ENCODE peak calls at places on chromosomes 16 and 17, in six cellular contexts. T is type B pancreatic cell, S is endodermal cell, K is psoas muscle, A is A549, I is esophagus squamous epithelium. M is an unnamed sample.

GRCh38 chr17:44585315-44585714 is 28.0 kb downstream of the FZD2 start:
- DNase-seq in K (no peak), S (peak), A (no peak), I (no peak), T (no peak), M (no peak)

GRCh38 chr17:31320231-31320630 is 1.2 kb downstream of the EVI2A start:
- DNase-seq in A (no peak), I (no peak), S (no peak), T (no peak), K (no peak), M (no peak)

GRCh38 chr16:50718761-50719400 is 23.0 kb upstream of the CYLD start:
- DNase-seq in A (no peak), S (no peak), T (no peak), K (no peak), I (no peak), M (no peak)

GRCh38 chr17:73466704-73467433 is 155.1 kb upstream of the CDC42EP4 start:
- DNase-seq in T (no peak), S (no peak), I (no peak), A (no peak), K (no peak), M (no peak)

GRCh38 chr17:68777243-68777855 is 176.2 kb upstream of the FAM20A start:
- DNase-seq in A (peak), I (no peak), T (no peak), S (peak), K (peak), M (peak)

GRCh38 chr17:5832886-5833285 is 237.3 kb upstream of the WSCD1 start:
- DNase-seq in T (no peak), I (no peak), K (no peak), S (no peak), A (peak), M (no peak)

GRCh38 chr17:71430281-71430680 is 690.5 kb upstream of the SOX9 start:
- DNase-seq in K (no peak), T (no peak), A (no peak), I (no peak), S (no peak), M (no peak)

GRCh38 chr17:31722251-31723056 is 136.6 kb downstream of the COPRS start:
- DNase-seq in K (no peak), S (no peak), T (no peak), A (no peak), I (no peak), M (no peak)

GRCh38 chr16:58501242-58502131 is 1.5 kb downstream of the NDRG4 start:
- DNase-seq in T (no peak), S (peak), K (no peak), A (no peak), I (no peak), M (no peak)

GRCh38 chr16:71927383-71927782 is 32.1 kb downstream of the IST1 start:
- DNase-seq in I (no peak), A (peak), K (peak), S (no peak), T (no peak), M (peak)

GRCh38 chr17:79027274-79027924 is 3.4 kb downstream of the C1QTNF1 start:
- DNase-seq in K (no peak), A (no peak), S (peak), T (no peak), I (no peak), M (no peak)

GRCh38 chr17:57986841-57987581 is 1.0 kb downstream of the VEZF1 start:
- DNase-seq in A (peak), K (peak), S (peak), T (no peak), I (no peak), M (peak)

GRCh38 chr16:2808181-2808580 is 8.9 kb upstream of the PRSS21 start:
- DNase-seq in S (peak), K (no peak), T (no peak), I (no peak), A (no peak), M (no peak)

GRCh38 chr17:2828396-2829038 is 32.3 kb downstream of the RAP1GAP2 start:
- DNase-seq in I (no peak), A (peak), T (peak), S (peak), K (peak), M (peak)

GRCh38 chr17:79680381-79680780 is 50.4 kb upstream of the ENPP7 start:
- DNase-seq in A (no peak), K (no peak), I (no peak), S (no peak), T (no peak), M (no peak)

GRCh38 chr17:5843366-5844026 is 226.7 kb upstream of the WSCD1 start:
- DNase-seq in T (no peak), S (no peak), A (no peak), I (no peak), K (no peak), M (no peak)

GRCh38 chr17:49588726-49589555 is 13.3 kb downstream of the NXPH3 start:
- DNase-seq in K (no peak), A (no peak), I (no peak), T (peak), S (peak), M (no peak)

GRCh38 chr16:78478267-78478821 is 378.9 kb downstream of the WWOX start:
- DNase-seq in K (no peak), S (peak), T (no peak), A (peak), I (no peak), M (no peak)

GRCh38 chr17:1486802-1487695 is 5.4 kb downstream of the MYO1C start:
- DNase-seq in T (no peak), A (peak), K (peak), I (no peak), S (peak), M (peak)

GRCh38 chr16:84933774-84934571 is 77.4 kb downstream of the ZDHHC7 start:
- DNase-seq in S (no peak), T (no peak), K (peak), I (no peak), A (no peak), M (no peak)

GRCh38 chr16:14309906-14310305 is 238.8 kb downstream of the MRTFB start:
- DNase-seq in T (no peak), S (peak), I (no peak), A (peak), K (no peak), M (no peak)

GRCh38 chr17:79791354-79792123 is 5.3 kb downstream of the CBX8 start:
- DNase-seq in I (no peak), K (no peak), A (no peak), T (peak), S (peak), M (no peak)

GRCh38 chr17:51050291-51051033 is 70.2 kb downstream of the SPAG9 start:
- DNase-seq in T (no peak), K (no peak), I (no peak), S (no peak), A (no peak), M (no peak)

GRCh38 chr17:8120520-8121443 is 2.5 kb upstream of the ALOXE3 start:
- DNase-seq in A (peak), S (peak), K (no peak), I (no peak), T (no peak), M (peak)

GRCh38 chr16:23959069-23959800 is 123.5 kb downstream of the PRKCB start:
- DNase-seq in T (no peak), A (no peak), I (no peak), S (no peak), K (no peak), M (no peak)

GRCh38 chr17:77455111-77455877 is 314.5 kb downstream of the SEC14L1 start:
- DNase-seq in A (no peak), I (no peak), T (peak), S (no peak), K (no peak), M (no peak)

GRCh38 chr17:63395075-63395815 is 50.9 kb downstream of the CYB561 start:
- DNase-seq in T (no peak), K (no peak), I (no peak), S (no peak), A (no peak), M (no peak)

GRCh38 chr16:20729141-20729540 is 12.5 kb downstream of the THUMPD1 start:
- DNase-seq in T (no peak), S (no peak), I (no peak), K (no peak), A (no peak), M (no peak)

GRCh38 chr16:55528974-55529373 is 20.1 kb downstream of the LPCAT2 start:
- DNase-seq in S (no peak), K (no peak), I (no peak), A (no peak), T (no peak), M (no peak)

GRCh38 chr16:4011225-4011939 is 104.9 kb downstream of the ADCY9 start:
- DNase-seq in S (peak), K (no peak), I (no peak), T (no peak), A (no peak), M (no peak)

GRCh38 chr16:67736858-67737257 is 17.7 kb upstream of the GFOD2 start:
- DNase-seq in T (no peak), A (no peak), S (no peak), I (no peak), K (no peak), M (no peak)

GRCh38 chr16:88570691-88571092 is 489 bp downstream of the ZC3H18 start:
- DNase-seq in S (no peak), A (no peak), I (no peak), T (no peak), K (no peak), M (peak)

GRCh38 chr17:79829004-79829403 is 10.2 kb downstream of the CBX4 start:
- DNase-seq in S (no peak), T (no peak), I (no peak), A (no peak), K (no peak), M (no peak)

GRCh38 chr17:69287168-69287567 is 39.8 kb downstream of the ABCA5 start:
- DNase-seq in K (no peak), I (no peak), T (no peak), A (peak), S (no peak), M (no peak)

GRCh38 chr17:67431210-67432015 is 54.3 kb downstream of the PITPNC1 start:
- DNase-seq in S (no peak), A (peak), K (no peak), T (no peak), I (no peak), M (no peak)

GRCh38 chr17:27504188-27504995 is 48.1 kb downstream of the KSR1 start:
- DNase-seq in K (no peak), A (no peak), I (no peak), T (no peak), S (no peak), M (no peak)

GRCh38 chr16:78290498-78291271 is 191.2 kb downstream of the WWOX start:
- DNase-seq in T (no peak), S (no peak), K (no peak), A (no peak), I (no peak), M (no peak)

GRCh38 chr16:57725077-57725953 is 10.3 kb upstream of the KATNB1 start:
- DNase-seq in K (no peak), T (no peak), I (no peak), S (no peak), A (no peak), M (no peak)

GRCh38 chr17:7023576-7024401 is 939 bp downstream of the BCL6B start:
- DNase-seq in I (no peak), S (peak), A (peak), T (peak), K (peak), M (peak)

GRCh38 chr16:9128346-9129342 is 37.2 kb downstream of the HAPSTR1 start:
- DNase-seq in T (peak), K (no peak), S (peak), A (no peak), I (no peak), M (no peak)

DNA sequence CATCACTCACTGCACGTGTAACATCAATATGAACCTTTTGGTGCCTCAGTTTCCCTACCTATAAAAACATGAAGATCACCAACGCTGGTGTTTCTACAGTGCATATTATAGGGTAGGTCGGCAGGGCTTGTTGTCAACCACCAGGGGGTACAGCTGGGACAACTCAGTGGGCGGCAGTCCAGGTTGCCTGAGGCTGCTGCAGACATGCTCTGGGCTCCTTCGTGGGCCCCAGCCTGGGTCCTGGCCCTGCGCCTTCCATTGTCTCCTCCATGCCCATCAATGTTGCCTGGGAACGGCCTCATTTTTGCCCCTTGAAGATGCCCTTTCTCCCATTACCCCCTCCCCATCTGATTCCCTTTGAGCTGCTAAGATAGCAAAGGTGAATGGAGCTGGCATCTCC is 89.8 kb downstream of the GSG1L start:
- DNase-seq in A (no peak), I (no peak), K (no peak), S (no peak), T (no peak), M (no peak)
- TF ChIP-seq CTCF in A (no peak), I (no peak), K (no peak), S (peak), T (peak), M (no peak)

GRCh38 chr16:81429045-81429521 is 15.5 kb upstream of the CMIP start:
- DNase-seq in T (no peak), I (no peak), A (peak), S (peak), K (no peak), M (no peak)
- TF ChIP-seq CTCF in T (peak), I (peak), A (peak), S (peak), K (peak), M (peak)

DNA sequence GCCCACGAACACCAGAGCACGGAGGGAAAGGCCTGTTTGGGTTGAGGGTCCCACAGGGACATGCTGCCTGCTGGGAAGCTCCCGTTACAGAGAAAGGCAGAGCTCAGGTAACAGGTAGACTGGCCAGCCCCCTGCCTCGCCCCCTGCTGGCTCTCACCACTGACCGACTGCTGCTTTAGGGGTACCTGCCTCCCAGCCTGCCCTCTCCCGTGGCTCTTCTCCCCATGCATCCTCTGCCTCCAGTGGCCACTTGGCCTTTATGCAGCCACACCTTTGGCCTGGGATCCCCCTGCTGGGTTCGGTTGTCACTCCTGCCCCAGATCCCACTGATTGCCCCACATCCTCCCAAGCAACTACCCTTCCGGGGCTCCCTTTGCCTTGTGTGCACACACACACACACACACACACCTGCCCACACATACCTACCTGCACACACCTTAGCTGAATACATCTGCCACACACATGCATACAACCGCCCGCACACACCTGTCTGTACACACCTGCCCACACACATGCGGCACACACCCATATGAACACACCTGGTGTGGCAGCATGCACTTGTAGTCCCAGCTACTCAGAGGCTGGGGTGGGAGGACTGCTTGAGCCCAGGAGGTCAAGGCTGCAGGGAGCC is 7.1 kb downstream of the MCRIP1 start:
- DNase-seq in A (no peak), T (no peak), I (no peak), S (peak), K (no peak), M (no peak)
- TF ChIP-seq CTCF in A (peak), T (no peak), I (no peak), S (peak), K (peak), M (no peak)

DNA sequence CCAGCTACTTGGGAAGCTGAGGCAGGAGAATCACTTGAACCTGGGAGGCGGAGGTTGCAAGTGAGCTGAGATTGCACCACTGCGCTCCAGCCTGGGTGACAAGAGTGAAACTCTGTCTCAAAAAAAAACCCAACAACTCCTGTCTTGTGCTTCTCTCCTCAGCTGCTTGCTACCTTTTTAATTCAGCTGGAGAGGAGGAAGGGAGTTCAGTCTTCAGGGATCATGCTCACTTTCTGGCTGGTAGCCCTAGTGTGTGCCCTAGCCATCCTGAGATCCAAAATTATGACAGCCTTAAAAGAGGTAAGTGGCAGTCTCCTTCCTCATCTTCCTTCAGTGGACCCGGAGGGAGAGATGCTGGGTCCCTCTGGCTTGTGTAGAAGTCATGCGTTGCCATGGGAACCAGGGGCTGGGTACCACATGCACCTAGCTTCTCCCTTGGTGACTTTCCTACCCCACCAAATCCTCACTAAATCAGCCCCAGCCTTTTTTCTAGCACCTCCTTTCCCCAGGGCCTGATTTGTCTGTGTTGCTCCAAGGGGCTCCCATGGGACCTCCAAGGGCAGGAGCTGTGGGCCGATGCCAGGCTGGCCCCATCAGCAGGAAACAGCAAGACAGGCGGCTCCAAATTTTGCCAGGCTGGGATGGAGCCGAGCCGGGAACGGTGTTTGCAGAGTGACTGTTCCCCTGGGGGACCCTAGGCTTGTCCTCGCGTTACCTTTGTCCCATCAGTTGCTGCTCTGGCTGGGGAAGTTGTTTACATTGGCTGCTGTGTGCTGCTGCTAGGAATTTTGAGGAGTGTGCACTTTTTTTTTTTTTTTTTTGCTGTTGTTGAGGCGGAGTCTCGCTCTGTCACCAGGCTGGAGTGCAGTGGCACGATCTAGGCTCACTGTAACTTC is 65.2 kb downstream of the ABCC1 start:
- DNase-seq in T (no peak), K (peak), I (no peak), A (peak), S (no peak), M (no peak)
- TF ChIP-seq CTCF in T (no peak), K (no peak), I (no peak), A (no peak), S (no peak), M (no peak)

DNA sequence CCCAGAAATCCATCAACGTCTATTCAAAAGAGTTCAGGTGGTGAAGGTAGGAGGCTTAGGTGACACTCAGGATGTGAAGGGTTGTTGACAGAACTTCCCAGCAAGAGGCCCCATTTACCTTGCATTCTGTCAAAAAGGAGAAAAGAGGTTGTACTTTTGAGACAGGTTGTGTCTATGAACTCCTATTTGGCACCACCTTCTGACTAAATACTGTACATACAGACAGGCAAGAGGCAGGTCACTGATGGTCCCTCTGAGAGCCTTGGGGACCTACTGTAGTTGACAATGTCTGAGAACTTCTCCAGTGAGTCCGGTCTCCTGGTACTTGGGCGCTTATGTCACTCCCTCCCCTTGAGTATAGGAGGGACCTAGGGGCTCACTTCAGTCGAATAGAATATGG is 479.3 kb upstream of the ZFHX3 start:
- DNase-seq in S (no peak), I (no peak), A (peak), T (no peak), K (no peak), M (no peak)
- TF ChIP-seq CTCF in S (no peak), I (no peak), A (no peak), T (peak), K (no peak), M (no peak)

M was measured in colonic mucosa.